ENCODE peak calls at places on chromosomes 11 and 22, in nine cellular contexts. D is activated CD4-positive, alpha-beta T cell treated with anti-CD3 and anti-CD28 coated beads, Interleukin-2, amount 10 ng/mL, durations not matched to agents 7 days and 5 days; Z is nucleus accumbens; K is ovary; W is T-helper 9 cell; Y is effector CD4-positive, alpha-beta T cell; M is adrenal gland; P is stimulated activated CD8-positive, alpha-beta memory T cell treated with anti-CD3 and anti-CD28 coated beads, Interleukin-15, amount 100 ng/mL, for 1 hour; U is Peyer's patch. H is an unnamed sample.

GRCh38 chr11:114166897-114167323 is 107.4 kb downstream of the ZBTB16 start:
- DNase-seq in W (no peak), D (peak), M (peak), Y (no peak), P (no peak), Z (no peak), K (no peak), U (no peak), H (peak)

GRCh38 chr11:116072133-116072532 is 567.9 kb upstream of the CADM1 start:
- DNase-seq in K (no peak), M (no peak), Z (no peak), D (no peak), P (no peak), Y (no peak), U (no peak), W (no peak), H (no peak)

GRCh38 chr22:46122511-46122971 is 27.8 kb upstream of the PPARA start:
- DNase-seq in Y (peak), K (peak), D (peak), Z (no peak), M (peak), U (peak), W (peak), P (peak), H (peak)

GRCh38 chr11:69959461-69959860 is 118.7 kb upstream of the ANO1 start:
- DNase-seq in Y (no peak), P (no peak), D (no peak), Z (no peak), M (no peak), W (no peak), U (no peak), K (no peak), H (no peak)

GRCh38 chr11:110366234-110366633 is 63.5 kb upstream of the FDX1 start:
- DNase-seq in W (no peak), Y (no peak), U (no peak), P (no peak), Z (no peak), D (no peak), M (peak), K (peak), H (no peak)

GRCh38 chr11:119585038-119585666 is 143.8 kb downstream of the NECTIN1 start:
- DNase-seq in W (no peak), U (no peak), M (no peak), Z (no peak), K (no peak), P (no peak), Y (no peak), D (no peak), H (no peak)

GRCh38 chr22:22796729-22797128 is 90.9 kb upstream of the IGLL5 start:
- DNase-seq in W (no peak), Z (no peak), D (no peak), Y (no peak), K (no peak), P (no peak), U (no peak), M (no peak), H (no peak)

GRCh38 chr11:36672815-36673450 is 74.9 kb upstream of the RAG2 start:
- DNase-seq in Z (no peak), K (no peak), Y (no peak), P (no peak), U (no peak), D (peak), M (peak), W (no peak), H (peak)

GRCh38 chr22:37283393-37283937 is 1.2 kb downstream of the CYTH4 start:
- DNase-seq in U (peak), W (peak), Z (no peak), K (no peak), D (peak), M (no peak), P (no peak), Y (peak), H (no peak)

GRCh38 chr11:47466201-47466600 is 17.3 kb upstream of the RAPSN start:
- DNase-seq in W (no peak), D (no peak), P (no peak), K (no peak), U (no peak), M (no peak), Z (no peak), Y (no peak), H (no peak)

GRCh38 chr22:35037089-35037488 is 28.9 kb upstream of the ISX start:
- DNase-seq in D (no peak), Z (no peak), Y (no peak), M (no peak), U (no peak), P (no peak), K (no peak), W (no peak), H (no peak)

GRCh38 chr11:76824083-76824939 is 36.4 kb upstream of the ACER3 start:
- DNase-seq in D (no peak), Y (no peak), W (no peak), P (no peak), U (no peak), M (no peak), Z (no peak), K (no peak), H (no peak)

GRCh38 chr11:130737866-130738431 is 178.3 kb downstream of the SNX19 start:
- DNase-seq in W (no peak), Z (no peak), D (no peak), M (peak), K (peak), U (no peak), P (no peak), Y (no peak), H (no peak)

GRCh38 chr11:24837112-24837511 is 340.3 kb downstream of the LUZP2 start:
- DNase-seq in P (no peak), Y (no peak), M (no peak), Z (no peak), K (no peak), W (no peak), D (no peak), U (no peak), H (no peak)

GRCh38 chr22:41573677-41574264 is 13.0 kb downstream of the CSDC2 start:
- DNase-seq in D (no peak), W (no peak), Z (no peak), M (no peak), Y (no peak), P (no peak), U (no peak), K (no peak), H (no peak)

GRCh38 chr11:36365937-36366336 is 69.8 kb downstream of the PRR5L start:
- DNase-seq in U (no peak), M (no peak), Z (no peak), W (no peak), Y (no peak), K (no peak), P (no peak), D (no peak), H (no peak)

GRCh38 chr11:34839969-34840368 is 76.2 kb downstream of the APIP start:
- DNase-seq in D (no peak), Z (no peak), U (no peak), P (no peak), Y (no peak), M (no peak), W (no peak), K (no peak), H (no peak)

GRCh38 chr11:125295922-125296321 is 131.4 kb downstream of the PKNOX2 start:
- DNase-seq in D (no peak), M (no peak), Y (no peak), K (no peak), W (no peak), Z (no peak), U (no peak), P (no peak), H (no peak)

GRCh38 chr11:23370580-23371275 is 510.5 kb upstream of the CCDC179 start:
- DNase-seq in K (no peak), Y (no peak), Z (no peak), P (no peak), U (no peak), D (no peak), W (no peak), M (no peak), H (no peak)

GRCh38 chr11:70733327-70734325 is 335.3 kb downstream of the CTTN start:
- DNase-seq in Z (no peak), W (no peak), K (no peak), U (no peak), Y (no peak), D (no peak), M (no peak), P (no peak), H (no peak)

GRCh38 chr11:112163875-112164521 is at the start of gene IL18:
- DNase-seq in D (no peak), U (no peak), M (peak), K (no peak), Y (no peak), Z (no peak), W (no peak), P (no peak), H (no peak)

GRCh38 chr11:71498091-71498490 is 29.0 kb upstream of the KRTAP5-7 start:
- DNase-seq in P (no peak), M (no peak), W (no peak), K (no peak), Y (no peak), D (no peak), U (no peak), Z (no peak), H (no peak)

GRCh38 chr11:33996498-33997454 is 54.8 kb upstream of the CAPRIN1 start:
- DNase-seq in Z (peak), W (peak), D (peak), M (peak), P (peak), K (peak), Y (peak), U (peak), H (peak)

GRCh38 chr22:36329217-36330078 is 58.3 kb downstream of the MYH9 start:
- DNase-seq in M (peak), W (peak), Y (peak), K (peak), P (peak), D (peak), Z (no peak), U (peak), H (peak)

GRCh38 chr22:25146906-25147754 is 52.5 kb upstream of the CRYBB3 start:
- DNase-seq in U (no peak), W (no peak), K (no peak), P (no peak), D (no peak), M (no peak), Z (no peak), Y (no peak), H (no peak)

GRCh38 chr22:31136711-31137110 is 3.6 kb downstream of the PLA2G3 start:
- DNase-seq in K (no peak), P (no peak), U (no peak), D (no peak), W (no peak), M (no peak), Z (no peak), Y (no peak), H (no peak)

GRCh38 chr11:103035656-103036434 is 56.1 kb downstream of the DCUN1D5 start:
- DNase-seq in M (peak), K (no peak), D (peak), Y (peak), Z (no peak), P (no peak), U (peak), W (peak), H (peak)

GRCh38 chr11:126637800-126638175 is 282.3 kb downstream of the ST3GAL4 start:
- DNase-seq in K (no peak), Y (no peak), Z (no peak), P (no peak), U (no peak), D (no peak), M (no peak), W (no peak), H (no peak)

GRCh38 chr11:62295504-62295903 is 3.4 kb downstream of the SCGB1D4 start:
- DNase-seq in M (no peak), Y (no peak), Z (no peak), D (peak), U (no peak), K (no peak), P (no peak), W (no peak), H (no peak)

GRCh38 chr22:32668254-32669094 is 133.0 kb upstream of the TIMP3 start:
- DNase-seq in Z (no peak), Y (no peak), W (no peak), M (no peak), D (no peak), K (no peak), P (no peak), U (no peak), H (no peak)

GRCh38 chr22:34914871-34915270 is 151.1 kb upstream of the ISX start:
- DNase-seq in Y (no peak), U (no peak), K (no peak), M (no peak), Z (no peak), D (no peak), W (no peak), P (no peak), H (no peak)

GRCh38 chr22:21865041-21865440 is 2.4 kb downstream of the MAPK1 start:
- DNase-seq in D (no peak), U (no peak), K (peak), Z (no peak), W (no peak), M (peak), P (no peak), Y (no peak), H (no peak)

GRCh38 chr11:67266424-67267187 is at the start of gene GRK2:
- DNase-seq in U (no peak), Y (no peak), P (no peak), K (peak), W (no peak), M (no peak), D (peak), Z (no peak), H (peak)